ENCODE peak calls at places on chromosomes 11 and 22, in eight cellular contexts. L, W, C, B, P, Z, G and E are unnamed samples. For H3K4me1 and H3K9me3, the result is how much of the 10 kb centered on the place peaks cover.

GRCh38 chr11:132072044-132072879 is 701.8 kb downstream of the NTM start:
- DNase-seq in L (no peak), W (peak), C (no peak), B (no peak), P (no peak), Z (no peak), G (no peak), E (no peak)

GRCh38 chr11:66509131-66509561 is 1.3 kb upstream of the BBS1 start:
- DNase-seq in L (no peak), W (no peak), C (no peak), B (no peak), P (no peak), Z (peak), G (no peak), E (no peak)

GRCh38 chr22:23236440-23237139 is 56.3 kb downstream of the BCR start:
- DNase-seq in L (no peak), W (no peak), C (no peak), B (no peak), P (no peak), Z (no peak), G (no peak), E (no peak)

GRCh38 chr11:57667065-57667714 is 724 bp upstream of the ZDHHC5 start:
- DNase-seq in L (peak), W (peak), C (peak), B (peak), P (peak), Z (peak), G (peak), E (peak)

GRCh38 chr11:116991491-116991890 is 106.7 kb downstream of the SIK3 start:
- DNase-seq in L (no peak), W (no peak), C (no peak), B (no peak), P (no peak), Z (no peak), G (no peak), E (no peak)

GRCh38 chr11:28735511-28735910 is 627.3 kb downstream of the METTL15 start:
- DNase-seq in L (no peak), W (no peak), C (no peak), B (no peak), P (no peak), Z (no peak), G (no peak), E (no peak)

GRCh38 chr11:102974552-102975280 is 19.2 kb upstream of the MMP13 start:
- DNase-seq in L (no peak), W (peak), C (no peak), B (no peak), P (no peak), Z (no peak), G (no peak), E (no peak)

GRCh38 chr11:59097113-59097708 is 9.8 kb upstream of the FAM111B start:
- DNase-seq in L (peak), W (peak), C (peak), B (peak), P (peak), Z (peak), G (peak), E (peak)

GRCh38 chr11:119427279-119427678 is 4.3 kb upstream of the THY1 start:
- DNase-seq in L (no peak), W (no peak), C (no peak), B (no peak), P (no peak), Z (no peak), G (no peak), E (no peak)

GRCh38 chr11:124586247-124586860 is 16.6 kb downstream of the OR8A1 start:
- DNase-seq in L (peak), W (peak), C (peak), B (peak), P (peak), Z (peak), G (peak), E (peak)

GRCh38 chr11:116373107-116373506 is 399.7 kb downstream of the BUD13 start:
- DNase-seq in L (no peak), W (no peak), C (no peak), B (no peak), P (no peak), Z (no peak), G (no peak), E (no peak)

GRCh38 chr11:116513894-116514293 is 258.9 kb downstream of the BUD13 start:
- DNase-seq in L (peak), W (no peak), C (peak), B (no peak), P (peak), Z (peak), G (no peak), E (peak)

GRCh38 chr11:68891356-68891948 is 12.2 kb downstream of the MRPL21 start:
- DNase-seq in L (no peak), W (no peak), C (no peak), B (no peak), P (no peak), Z (no peak), G (no peak), E (no peak)

GRCh38 chr11:95135155-95135554 is 45.5 kb downstream of the ENDOD1 start:
- DNase-seq in L (no peak), W (no peak), C (no peak), B (no peak), P (no peak), Z (no peak), G (no peak), E (no peak)

GRCh38 chr11:65432133-65432650 is 9.6 kb downstream of the NEAT1 start:
- DNase-seq in L (no peak), W (no peak), C (no peak), B (no peak), P (no peak), Z (no peak), G (no peak), E (no peak)

GRCh38 chr11:77074626-77075221 is 8.0 kb downstream of the CAPN5 start:
- DNase-seq in L (no peak), W (no peak), C (peak), B (no peak), P (peak), Z (no peak), G (no peak), E (peak)

GRCh38 chr11:77073328-77074001 is 6.7 kb downstream of the CAPN5 start:
- DNase-seq in L (peak), W (peak), C (peak), B (no peak), P (peak), Z (peak), G (peak), E (peak)

GRCh38 chr11:77075425-77075905 is 8.7 kb downstream of the CAPN5 start:
- DNase-seq in L (no peak), W (no peak), C (peak), B (no peak), P (peak), Z (no peak), G (no peak), E (no peak)

GRCh38 chr11:77072851-77073327 is 6.1 kb downstream of the CAPN5 start:
- DNase-seq in L (no peak), W (no peak), C (no peak), B (no peak), P (peak), Z (no peak), G (no peak), E (no peak)

DNA sequence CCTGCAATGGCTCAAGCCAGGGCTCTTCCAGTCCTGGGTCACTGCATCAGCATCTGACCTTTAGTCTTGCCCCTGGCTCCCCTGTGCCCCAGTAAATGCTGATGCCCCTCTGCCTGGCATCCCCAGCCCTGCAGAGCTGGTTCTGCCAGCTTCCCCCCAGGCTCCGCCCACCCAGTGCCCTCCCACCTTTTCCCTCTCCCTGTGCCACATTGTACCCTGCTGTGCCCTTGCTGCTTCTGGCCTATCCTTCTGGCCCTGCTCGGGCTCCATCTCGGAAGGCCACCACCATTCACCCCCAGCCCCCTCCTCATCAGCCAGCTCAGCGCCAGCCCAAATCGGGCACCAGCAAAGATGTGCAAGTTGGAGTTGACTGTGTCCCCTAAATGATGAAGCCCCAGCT is 7.4 kb downstream of the CAPN5 start:
- DNase-seq in L (no peak), W (no peak), C (peak), B (no peak), P (peak), Z (no peak), G (no peak), E (peak)
- H3K27ac ChIP-seq in L (peak), W (peak), C (peak), B (no peak), P (peak), Z (no peak), G (peak), E (peak)

GRCh38 chr22:37281195-37281594 is 1.1 kb upstream of the CYTH4 start:
- DNase-seq in L (no peak), W (no peak), C (no peak), B (no peak), P (no peak), Z (no peak), G (no peak), E (no peak)
- H3K4me1 ChIP-seq in L (under half), W (under half), C (under half), B (half or more), P (under half), Z (under half), G (under half), E (under half)

GRCh38 chr22:49446145-49446758 is 381.4 kb downstream of the BRD1 start:
- DNase-seq in L (no peak), W (no peak), C (no peak), B (no peak), P (no peak), Z (peak), G (no peak), E (peak)

GRCh38 chr22:49448546-49448945 is 379.1 kb downstream of the BRD1 start:
- DNase-seq in L (no peak), W (no peak), C (no peak), B (no peak), P (no peak), Z (no peak), G (no peak), E (no peak)

GRCh38 chr22:49449377-49449776 is 378.3 kb downstream of the BRD1 start:
- DNase-seq in L (no peak), W (no peak), C (no peak), B (no peak), P (no peak), Z (no peak), G (no peak), E (peak)

GRCh38 chr22:49449811-49450386 is 377.8 kb downstream of the BRD1 start:
- DNase-seq in L (no peak), W (no peak), C (no peak), B (no peak), P (no peak), Z (no peak), G (no peak), E (peak)

DNA sequence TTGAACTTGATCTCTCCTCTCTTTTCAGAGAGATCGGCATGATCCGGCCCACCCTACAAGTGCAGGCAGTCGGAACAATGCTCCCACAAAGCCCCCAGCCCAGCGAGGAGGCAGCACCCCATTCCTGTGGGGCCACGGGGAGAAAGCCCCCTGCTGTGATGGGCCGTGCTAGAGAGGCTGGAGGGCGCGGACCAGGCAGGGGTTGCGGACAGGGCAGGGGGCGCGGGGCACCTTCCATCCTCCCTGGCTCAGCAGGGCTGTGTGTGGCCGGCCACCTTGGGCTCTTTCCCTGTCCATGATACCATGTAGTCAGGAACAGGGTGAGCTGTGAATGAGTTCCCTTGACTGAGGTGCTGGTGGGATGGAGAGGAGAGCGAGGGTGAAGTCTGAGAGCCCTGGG is 379.8 kb downstream of the BRD1 start:
- DNase-seq in L (no peak), W (no peak), C (no peak), B (no peak), P (no peak), Z (no peak), G (no peak), E (peak)
- H3K9me3 ChIP-seq in L (under half), W (under half), C (under half), B (under half), P (under half), Z (under half), G (under half), E (under half)

DNA sequence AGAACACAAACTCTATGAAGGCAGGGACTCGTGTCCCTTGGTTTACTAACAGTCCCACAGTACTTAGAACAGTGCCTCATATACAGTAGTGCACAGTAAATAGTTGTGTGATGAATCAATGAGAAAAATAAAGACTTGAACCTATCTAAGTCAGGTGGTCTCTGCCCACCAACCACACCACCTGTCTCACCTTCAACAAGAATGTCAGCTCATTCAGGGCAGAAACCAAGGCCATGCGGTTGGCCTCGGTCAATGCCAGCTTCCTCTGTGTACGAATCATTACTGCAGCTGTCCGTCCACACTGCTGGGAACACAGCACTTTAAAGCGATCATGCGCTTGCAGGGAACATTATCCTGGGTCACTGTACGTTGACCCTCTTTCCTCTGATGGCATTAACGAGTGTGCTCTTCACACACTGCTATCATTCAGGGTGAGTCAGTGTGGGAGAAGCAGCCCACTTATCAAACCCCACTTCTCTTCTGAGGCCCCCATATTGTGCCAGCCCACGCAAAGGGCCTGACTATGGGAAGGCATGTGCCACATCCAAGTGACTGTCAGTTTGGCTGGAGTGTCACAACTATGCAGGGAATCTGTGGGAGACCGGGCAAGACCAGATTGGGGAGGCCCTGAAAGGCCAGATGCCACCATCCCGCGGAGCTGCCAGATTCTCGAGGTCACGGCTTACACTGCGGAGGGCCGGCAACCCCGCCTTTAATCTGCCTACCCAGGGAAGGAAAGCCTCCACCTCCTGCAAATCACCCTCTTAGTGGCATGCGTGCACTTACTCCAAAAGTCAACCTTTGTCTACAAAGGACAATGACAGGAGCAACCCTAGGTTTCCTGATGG is 36.1 kb downstream of the LARGE1 start:
- DNase-seq in L (peak), W (no peak), C (no peak), B (no peak), P (no peak), Z (peak), G (no peak), E (no peak)
- H3K27ac ChIP-seq in L (peak), W (no peak), C (no peak), B (no peak), P (no peak), Z (no peak), G (no peak), E (no peak)

GRCh38 chr11:63887600-63887999 is 29.4 kb downstream of the RCOR2 start:
- DNase-seq in L (no peak), W (no peak), C (no peak), B (no peak), P (no peak), Z (no peak), G (no peak), E (no peak)
- H3K4me1 ChIP-seq in L (half or more), W (under half), C (under half), B (under half), P (under half), Z (under half), G (half or more), E (under half)

DNA sequence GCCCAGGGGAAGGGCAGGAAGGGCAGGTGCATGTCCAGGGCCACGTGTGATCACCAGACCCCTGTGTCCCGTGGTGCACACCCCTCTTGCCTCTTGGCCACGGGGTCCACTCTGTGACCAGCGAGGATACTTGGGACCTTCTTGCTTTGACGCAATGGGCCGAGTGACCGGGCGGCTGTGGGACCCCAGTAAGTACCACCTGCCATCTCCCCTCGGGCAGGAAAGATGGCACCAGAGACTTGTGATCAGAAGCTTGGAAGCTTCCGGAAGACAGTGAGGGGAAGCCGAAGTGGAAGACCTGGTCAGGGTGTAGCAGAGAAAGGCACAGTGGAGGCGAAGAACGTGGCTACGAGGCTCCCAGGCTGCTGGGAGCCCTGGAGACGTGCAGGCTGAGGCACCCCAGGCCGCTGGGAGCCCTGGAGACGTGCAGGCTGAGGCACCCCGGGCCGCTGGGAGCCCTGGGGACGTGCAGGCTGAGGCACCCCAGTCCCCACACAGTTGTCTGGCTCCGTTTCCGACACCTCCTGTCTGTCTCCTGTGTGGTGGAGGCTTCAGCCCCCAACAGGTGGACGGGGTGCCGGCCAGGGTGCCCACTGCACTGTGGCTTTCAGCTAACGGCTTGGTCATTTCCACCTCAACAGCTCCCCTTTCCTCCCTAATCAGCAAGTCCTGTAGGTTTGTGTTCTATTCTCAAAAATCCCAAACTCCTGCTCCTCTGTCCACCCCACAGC is 663.5 kb downstream of the BRD1 start:
- DNase-seq in L (no peak), W (no peak), C (no peak), B (no peak), P (no peak), Z (no peak), G (no peak), E (no peak)
- H3K9me3 ChIP-seq in L (under half), W (under half), C (under half), B (under half), P (under half), Z (under half), G (under half), E (under half)

GRCh38 chr11:130782361-130783221 is 133.7 kb downstream of the SNX19 start:
- DNase-seq in L (no peak), W (peak), C (no peak), B (no peak), P (no peak), Z (no peak), G (no peak), E (peak)

GRCh38 chr11:130779943-130780342 is 136.3 kb downstream of the SNX19 start:
- DNase-seq in L (no peak), W (no peak), C (no peak), B (no peak), P (no peak), Z (no peak), G (no peak), E (no peak)

GRCh38 chr11:130783322-130783721 is 133.0 kb downstream of the SNX19 start:
- DNase-seq in L (no peak), W (no peak), C (no peak), B (no peak), P (no peak), Z (no peak), G (no peak), E (no peak)

GRCh38 chr11:130780437-130780836 is 135.8 kb downstream of the SNX19 start:
- DNase-seq in L (no peak), W (no peak), C (no peak), B (no peak), P (no peak), Z (no peak), G (no peak), E (no peak)

DNA sequence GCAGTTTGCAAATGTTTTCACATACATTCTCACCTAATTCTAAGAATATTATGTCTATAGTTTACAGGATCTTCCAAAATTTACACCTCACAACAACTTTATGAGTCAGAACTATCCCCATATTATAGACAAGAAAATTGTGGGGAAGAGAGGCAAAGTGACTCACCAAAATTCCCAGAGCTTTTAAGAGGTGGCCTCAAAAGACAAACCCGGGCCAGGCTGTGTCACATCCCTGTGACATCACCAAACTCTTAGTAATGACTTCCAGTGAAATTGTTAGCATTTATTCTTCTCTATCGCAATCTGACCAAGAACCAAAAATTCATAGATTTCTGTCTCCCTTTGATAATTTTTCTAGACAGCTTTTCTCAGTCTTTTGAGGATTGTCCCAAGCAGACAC is 134.4 kb downstream of the SNX19 start:
- DNase-seq in L (no peak), W (peak), C (no peak), B (no peak), P (no peak), Z (no peak), G (no peak), E (no peak)
- H3K27ac ChIP-seq in L (peak), W (peak), C (peak), B (no peak), P (no peak), Z (no peak), G (no peak), E (peak)

GRCh38 chr11:2139118-2139490 is at the start of gene IGF2:
- DNase-seq in L (no peak), W (peak), C (no peak), B (no peak), P (no peak), Z (peak), G (no peak), E (no peak)
- H3K4me1 ChIP-seq in L (under half), W (under half), C (under half), B (under half), P (under half), Z (half or more), G (under half), E (under half)

GRCh38 chr22:48618326-48618725 is 1209.3 kb downstream of the BRD1 start:
- DNase-seq in L (no peak), W (no peak), C (no peak), B (no peak), P (no peak), Z (no peak), G (no peak), E (no peak)
- H3K9me3 ChIP-seq in L (under half), W (under half), C (under half), B (under half), P (under half), Z (under half), G (under half), E (under half)